ENCODE peak calls at places on chromosomes 11 and 22, in five cellular contexts. H is GM12878, T is astrocyte, U is HCT116, R is neural progenitor cell. O is an unnamed sample.
A peak's percentile ranks its signal among the peaks of the same experiment; 100 is the strongest.

GRCh38 chr11:134372961-134373360 is 39.1 kb downstream of the B3GAT1 start:
- DNase-seq in R (peak; percentile 18), T (no peak), H (no peak), U (no peak), O (no peak)

GRCh38 chr11:90737328-90738050 is 514.6 kb upstream of the CHORDC1 start:
- DNase-seq in H (no peak), R (peak; percentile 11), T (no peak), U (no peak), O (no peak)

GRCh38 chr11:123700774-123701173 is 40.7 kb downstream of the ZNF202 start:
- DNase-seq in R (no peak), U (no peak), T (no peak), H (no peak), O (no peak)

GRCh38 chr22:20725987-20726558 is 47.8 kb upstream of the SERPIND1 start:
- DNase-seq in R (no peak), H (no peak), U (no peak), T (peak; percentile 22), O (no peak)

GRCh38 chr11:3795131-3796092 is 1.9 kb downstream of the NUP98 start:
- DNase-seq in T (no peak), R (no peak), U (no peak), H (no peak), O (no peak)

GRCh38 chr11:122207505-122207904 is 91.5 kb upstream of the BLID start:
- DNase-seq in R (no peak), T (peak; percentile 85), U (no peak), H (no peak), O (no peak)

GRCh38 chr11:102393272-102393730 is 46.3 kb downstream of the BIRC2 start:
- DNase-seq in T (no peak), R (no peak), H (no peak), U (no peak), O (no peak)

GRCh38 chr22:27754247-27754887 is 47.2 kb downstream of the MN1 start:
- DNase-seq in H (no peak), U (no peak), T (peak; percentile 52), R (no peak), O (peak; percentile 69)

GRCh38 chr22:44403930-44404329 is 91.2 kb upstream of the SHISAL1 start:
- DNase-seq in R (no peak), U (no peak), H (no peak), T (no peak), O (no peak)

GRCh38 chr11:129992161-129992944 is 10.3 kb downstream of the PRDM10 start:
- DNase-seq in U (peak; percentile 48), H (no peak), T (peak; percentile 33), R (peak; percentile 52), O (no peak)

GRCh38 chr22:26172389-26172990 is 3.2 kb downstream of the SEZ6L start:
- DNase-seq in U (peak; percentile 24), H (no peak), R (peak; percentile 82), T (no peak), O (no peak)

GRCh38 chr22:42269407-42270177 is 861 bp downstream of the TCF20 start:
- DNase-seq in T (peak; percentile 9), U (peak; percentile 48), R (peak; percentile 81), H (no peak), O (no peak)

GRCh38 chr11:120785576-120785975 is 238.3 kb upstream of the TBCEL start:
- DNase-seq in R (no peak), T (no peak), U (no peak), H (no peak), O (no peak)

GRCh38 chr22:48589901-48590300 is 1237.8 kb downstream of the BRD1 start:
- DNase-seq in H (no peak), R (no peak), T (no peak), U (no peak), O (no peak)

GRCh38 chr11:12800032-12800671 is 125.9 kb downstream of the TEAD1 start:
- DNase-seq in H (no peak), R (no peak), T (peak; percentile 82), U (peak; percentile 74), O (no peak)

GRCh38 chr11:26227311-26227710 is 104.6 kb upstream of the ANO3 start:
- DNase-seq in H (peak; percentile 24), R (peak; percentile 10), U (no peak), T (peak; percentile 78), O (peak; percentile 23)

GRCh38 chr22:46123694-46124382 is 26.5 kb upstream of the PPARA start:
- DNase-seq in R (no peak), T (no peak), H (no peak), U (no peak), O (no peak)

GRCh38 chr11:78076733-78077403 is 2.8 kb downstream of the NDUFC2 start:
- DNase-seq in R (no peak), U (no peak), H (no peak), T (no peak), O (no peak)

DNA sequence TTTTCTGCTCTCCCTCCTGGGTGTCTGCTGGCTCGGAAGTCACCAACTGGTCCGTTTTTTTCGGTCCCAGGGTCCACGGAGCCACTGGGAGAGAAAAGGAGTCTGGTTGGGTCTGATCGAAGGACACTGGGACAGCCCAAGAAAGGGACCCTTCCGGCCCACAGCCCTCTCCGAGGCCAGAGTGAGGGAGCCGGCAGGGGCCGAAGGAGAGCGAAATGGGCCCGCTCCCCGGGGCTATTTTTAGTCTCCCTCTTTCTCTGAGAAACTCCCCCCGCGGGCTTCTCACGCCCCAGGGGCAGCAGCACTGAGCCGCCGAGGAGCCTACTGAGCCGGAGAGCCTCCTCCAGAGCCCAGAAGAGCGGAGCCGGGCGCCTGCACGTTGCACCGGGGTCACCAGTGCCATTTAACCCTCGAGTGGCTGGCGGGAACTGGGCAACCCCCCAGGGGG is 1.9 kb downstream of the ESAM start:
- DNase-seq in H (no peak), R (peak; percentile 28), T (no peak), U (no peak), O (no peak)
- TF ChIP-seq EZH2 in H (no peak), R (peak; percentile 33), T (no peak), U (no peak), O (no peak)

DNA sequence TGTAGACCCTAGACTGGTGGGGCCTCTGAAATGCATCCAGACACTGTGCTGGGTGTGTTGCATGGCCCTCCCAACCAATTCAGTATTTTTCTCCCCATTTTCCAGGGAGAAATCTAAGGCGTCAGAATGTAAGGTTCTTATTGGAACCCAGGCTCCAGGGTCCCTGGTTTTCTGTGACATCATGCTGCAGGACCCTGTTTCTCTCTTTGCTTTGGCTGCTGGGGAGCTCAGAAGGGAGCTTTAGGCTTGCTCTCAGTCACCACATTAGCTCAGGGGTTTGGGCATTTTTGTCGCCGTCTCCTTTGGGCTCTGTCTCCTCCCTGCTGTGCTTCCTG is 2.9 kb downstream of the MYEOV start:
- DNase-seq in T (no peak), H (no peak), R (no peak), U (no peak), O (no peak)
- H3K4me2 ChIP-seq in T (peak overlapping the region; percentile 4), H (peak overlapping the region; percentile 93), R (no peak overlapping the region), U (peak overlapping the region; percentile 95), O (peak overlapping the region; percentile 51)

GRCh38 chr11:562046-562645 is 1.4 kb downstream of the RASSF7 start:
- DNase-seq in U (no peak), T (no peak), R (no peak), H (no peak), O (no peak)

GRCh38 chr11:559712-560304 is 730 bp downstream of the LMNTD2 start:
- DNase-seq in H (no peak), T (no peak), R (no peak), U (peak; percentile 44), O (no peak)

GRCh38 chr11:563066-563811 is 2.5 kb downstream of the RASSF7 start:
- DNase-seq in R (no peak), U (no peak), H (no peak), T (no peak), O (no peak)

GRCh38 chr11:560305-561147 is at the start of the genes LMNTD2 and RASSF7:
- DNase-seq in T (peak; percentile 39), R (peak; percentile 98), U (peak; percentile 76), H (peak; percentile 60), O (no peak)

GRCh38 chr11:561148-562003 is 606 bp downstream of the RASSF7 start:
- DNase-seq in T (no peak), H (no peak), U (no peak), R (no peak), O (peak; percentile 45)
- H3K9ac ChIP-seq in T (peak overlapping the region; percentile 68), H (peak overlapping the region; percentile 51), U (peak overlapping the region; percentile 84), R (no peak overlapping the region), O (peak overlapping the region; percentile 73)

GRCh38 chr11:43577566-43578264 is 102.8 kb upstream of the HSD17B12 start:
- DNase-seq in T (no peak), H (no peak), R (no peak), U (no peak), O (no peak)
- TF ChIP-seq EZH2 in T (peak; percentile 5), H (no peak), R (peak; percentile 33), U (no peak), O (peak; percentile 60)

GRCh38 chr11:57478971-57479663 is 18.8 kb downstream of the RTN4RL2 start:
- DNase-seq in H (no peak), T (no peak), U (no peak), R (no peak), O (no peak)
- H3K4me2 ChIP-seq in H (no peak overlapping the region), T (no peak overlapping the region), U (no peak overlapping the region), R (no peak overlapping the region), O (no peak overlapping the region)

GRCh38 chr11:61611309-61611708 is 30.4 kb upstream of the SYT7 start:
- DNase-seq in H (no peak), R (peak; percentile 42), U (no peak), T (no peak), O (no peak)
- H3K9ac ChIP-seq in H (no peak overlapping the region), R (no peak overlapping the region), U (no peak overlapping the region), T (no peak overlapping the region), O (no peak overlapping the region)

DNA sequence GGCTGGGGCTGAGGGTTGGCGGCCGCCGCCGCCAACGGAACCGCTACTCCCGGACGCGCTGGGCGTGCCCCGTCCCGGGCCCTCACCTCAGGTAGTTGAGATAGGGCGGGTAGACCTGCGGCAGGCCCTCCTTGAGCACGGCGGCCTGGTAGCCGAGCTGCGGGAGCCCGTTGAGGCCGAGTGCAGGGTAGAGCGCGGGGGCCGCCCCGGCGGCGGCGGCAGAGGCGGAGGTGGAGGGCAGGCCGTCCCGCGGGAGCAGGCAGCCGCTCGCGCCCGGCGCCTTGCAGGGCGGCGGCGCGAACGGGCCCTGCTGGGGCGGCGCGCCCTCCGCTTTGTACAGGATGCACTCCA is 2.3 kb downstream of the PGR start:
- DNase-seq in T (no peak), H (no peak), U (no peak), R (peak; percentile 64), O (no peak)
- TF ChIP-seq EZH2 in T (no peak), H (no peak), U (no peak), R (peak; percentile 77), O (no peak)